ENCODE peak calls at places on chromosomes 1 and 21, in four cellular contexts. I is NCI-H2081, M is astrocyte of the spinal cord, Z is aorta. W is an unnamed sample.

GRCh38 chr1:12595839-12596821 is 21.9 kb downstream of the DHRS3 start:
- DNase-seq in I (no peak), Z (peak), M (peak), W (no peak)

GRCh38 chr1:78836736-78837135 is 169.8 kb downstream of the ADGRL4 start:
- DNase-seq in Z (no peak), I (no peak), M (no peak), W (no peak)

GRCh38 chr1:228842094-228842775 is 107.0 kb downstream of the RHOU start:
- DNase-seq in I (no peak), Z (no peak), M (peak), W (peak)

GRCh38 chr1:10424651-10425050 is 5.6 kb upstream of the CENPS start:
- DNase-seq in Z (no peak), M (no peak), I (no peak), W (no peak)

GRCh38 chr21:42991992-42992740 is 17.8 kb downstream of the PKNOX1 start:
- DNase-seq in M (peak), Z (no peak), I (no peak), W (no peak)

GRCh38 chr1:174160603-174161002 is 1.3 kb downstream of the RABGAP1L start:
- DNase-seq in I (no peak), Z (no peak), M (no peak), W (no peak)

GRCh38 chr1:203200916-203201315 is 14.4 kb upstream of the CHI3L1 start:
- DNase-seq in Z (no peak), M (no peak), I (no peak), W (no peak)

GRCh38 chr1:21175324-21175669 is 1.4 kb downstream of the EIF4G3 start:
- DNase-seq in I (peak), M (peak), Z (peak), W (no peak)

GRCh38 chr1:229002451-229002960 is 267.2 kb downstream of the RHOU start:
- DNase-seq in I (no peak), Z (no peak), M (no peak), W (no peak)

GRCh38 chr1:44239337-44239960 is 26.2 kb downstream of the DMAP1 start:
- DNase-seq in Z (peak), I (no peak), M (peak), W (no peak)

GRCh38 chr21:21806711-21807597 is 808.7 kb downstream of the NCAM2 start:
- DNase-seq in M (no peak), I (no peak), Z (no peak), W (no peak)

GRCh38 chr1:25649041-25649440 is 32.5 kb downstream of the MAN1C1 start:
- DNase-seq in M (no peak), I (no peak), Z (no peak), W (no peak)

GRCh38 chr1:156144747-156145146 is 8.6 kb upstream of the SEMA4A start:
- DNase-seq in M (no peak), Z (no peak), I (no peak), W (no peak)